ENCODE peak calls at places on chromosome 2, in seven cellular contexts. One of them, this sample, is unnamed.

GRCh38 chr2:156385242-156385641 is 50.9 kb upstream of the GPD2 start:
- DNase-seq in NAMALWA: no peak
- DNase-seq in activated CD8-positive, alpha-beta memory T cell treated with anti-CD3 and anti-CD28 coated beads for 24 hours: no peak
- DNase-seq in hypothalamus: no peak
- DNase-seq in ELF-1: no peak
- DNase-seq in NCI-H2029: no peak
- DNase-seq in NCI-H1092 treated with DMSO at 0.1 percent for 48 hours: no peak
- DNase-seq in this sample: no peak

GRCh38 chr2:235944591-235944990 is 223.6 kb downstream of the GBX2 start:
- DNase-seq in NAMALWA: no peak
- DNase-seq in activated CD8-positive, alpha-beta memory T cell treated with anti-CD3 and anti-CD28 coated beads for 24 hours: no peak
- DNase-seq in hypothalamus: no peak
- DNase-seq in ELF-1: no peak
- DNase-seq in NCI-H2029: no peak
- DNase-seq in NCI-H1092 treated with DMSO at 0.1 percent for 48 hours: no peak
- DNase-seq in this sample: no peak

GRCh38 chr2:66872056-66872821 is 437.3 kb downstream of the MEIS1 start:
- DNase-seq in NAMALWA: no peak
- DNase-seq in activated CD8-positive, alpha-beta memory T cell treated with anti-CD3 and anti-CD28 coated beads for 24 hours: no peak
- DNase-seq in hypothalamus: no peak
- DNase-seq in ELF-1: no peak
- DNase-seq in NCI-H2029: no peak
- DNase-seq in NCI-H1092 treated with DMSO at 0.1 percent for 48 hours: no peak
- DNase-seq in this sample: no peak

GRCh38 chr2:56130463-56131070 is 53.2 kb upstream of the CCDC85A start:
- DNase-seq in NAMALWA: peak; percentile 72
- DNase-seq in activated CD8-positive, alpha-beta memory T cell treated with anti-CD3 and anti-CD28 coated beads for 24 hours: no peak
- DNase-seq in hypothalamus: peak; percentile 5
- DNase-seq in ELF-1: peak; percentile 19
- DNase-seq in NCI-H2029: no peak
- DNase-seq in NCI-H1092 treated with DMSO at 0.1 percent for 48 hours: peak; percentile 7
- DNase-seq in this sample: no peak

GRCh38 chr2:38224181-38224580 is 148.2 kb upstream of the CYP1B1 start:
- DNase-seq in NAMALWA: no peak
- DNase-seq in activated CD8-positive, alpha-beta memory T cell treated with anti-CD3 and anti-CD28 coated beads for 24 hours: no peak
- DNase-seq in hypothalamus: no peak
- DNase-seq in ELF-1: no peak
- DNase-seq in NCI-H2029: no peak
- DNase-seq in NCI-H1092 treated with DMSO at 0.1 percent for 48 hours: no peak
- DNase-seq in this sample: no peak

GRCh38 chr2:134791606-134792005 is 46.8 kb upstream of the ACMSD start:
- DNase-seq in NAMALWA: no peak
- DNase-seq in activated CD8-positive, alpha-beta memory T cell treated with anti-CD3 and anti-CD28 coated beads for 24 hours: no peak
- DNase-seq in hypothalamus: no peak
- DNase-seq in ELF-1: no peak
- DNase-seq in NCI-H2029: no peak
- DNase-seq in NCI-H1092 treated with DMSO at 0.1 percent for 48 hours: no peak
- DNase-seq in this sample: no peak

GRCh38 chr2:37604716-37605115 is 66.7 kb downstream of the CDC42EP3 start:
- DNase-seq in NAMALWA: no peak
- DNase-seq in activated CD8-positive, alpha-beta memory T cell treated with anti-CD3 and anti-CD28 coated beads for 24 hours: no peak
- DNase-seq in hypothalamus: no peak
- DNase-seq in ELF-1: no peak
- DNase-seq in NCI-H2029: no peak
- DNase-seq in NCI-H1092 treated with DMSO at 0.1 percent for 48 hours: no peak
- DNase-seq in this sample: no peak

GRCh38 chr2:150339951-150340350 is 147.5 kb downstream of the RND3 start:
- DNase-seq in NAMALWA: no peak
- DNase-seq in activated CD8-positive, alpha-beta memory T cell treated with anti-CD3 and anti-CD28 coated beads for 24 hours: no peak
- DNase-seq in hypothalamus: no peak
- DNase-seq in ELF-1: no peak
- DNase-seq in NCI-H2029: no peak
- DNase-seq in NCI-H1092 treated with DMSO at 0.1 percent for 48 hours: peak; percentile 40
- DNase-seq in this sample: no peak

GRCh38 chr2:53969285-53970094 is 1.3 kb downstream of the PSME4 start:
- DNase-seq in NAMALWA: peak; percentile 70
- DNase-seq in activated CD8-positive, alpha-beta memory T cell treated with anti-CD3 and anti-CD28 coated beads for 24 hours: no peak
- DNase-seq in hypothalamus: no peak
- DNase-seq in ELF-1: no peak
- DNase-seq in NCI-H2029: peak; percentile 51
- DNase-seq in NCI-H1092 treated with DMSO at 0.1 percent for 48 hours: peak; percentile 4
- DNase-seq in this sample: no peak

GRCh38 chr2:219274392-219274921 is 4.7 kb upstream of the DNAJB2 start:
- DNase-seq in NAMALWA: no peak
- DNase-seq in activated CD8-positive, alpha-beta memory T cell treated with anti-CD3 and anti-CD28 coated beads for 24 hours: no peak
- DNase-seq in hypothalamus: no peak
- DNase-seq in ELF-1: peak; percentile 90
- DNase-seq in NCI-H2029: no peak
- DNase-seq in NCI-H1092 treated with DMSO at 0.1 percent for 48 hours: no peak
- DNase-seq in this sample: no peak